ENCODE peak calls at places on chromosomes 7 and 10, in nine cellular contexts. One of them, this sample, is unnamed.

GRCh38 chr10:34907743-34908425 is 92.8 kb upstream of the PARD3 start:
- DNase-seq in gastrocnemius medialis: no peak
- DNase-seq in H9: no peak
- DNase-seq in neural progenitor cell: no peak
- DNase-seq in astrocyte: no peak
- DNase-seq in IMR-90: no peak
- DNase-seq in sigmoid colon: peak; percentile 2
- DNase-seq in natural killer cell: no peak
- DNase-seq in uterus: no peak
- DNase-seq in this sample: no peak

GRCh38 chr7:5582532-5582935 is 158.9 kb upstream of the TNRC18 start:
- DNase-seq in gastrocnemius medialis: no peak
- DNase-seq in H9: no peak
- DNase-seq in neural progenitor cell: no peak
- DNase-seq in astrocyte: no peak
- DNase-seq in IMR-90: no peak
- DNase-seq in sigmoid colon: no peak
- DNase-seq in natural killer cell: no peak
- DNase-seq in uterus: no peak
- DNase-seq in this sample: no peak

GRCh38 chr10:30115391-30116253 is 56.2 kb upstream of the JCAD start:
- DNase-seq in gastrocnemius medialis: no peak
- DNase-seq in H9: no peak
- DNase-seq in neural progenitor cell: peak; percentile 21
- DNase-seq in astrocyte: peak; percentile 58
- DNase-seq in IMR-90: peak; percentile 23
- DNase-seq in sigmoid colon: no peak
- DNase-seq in natural killer cell: no peak
- DNase-seq in uterus: no peak
- DNase-seq in this sample: no peak

GRCh38 chr10:5945561-5946418 is 31.6 kb downstream of the IL15RA start:
- DNase-seq in gastrocnemius medialis: peak; percentile 40
- DNase-seq in H9: no peak
- DNase-seq in neural progenitor cell: no peak
- DNase-seq in astrocyte: peak; percentile 98
- DNase-seq in IMR-90: peak; percentile 97
- DNase-seq in sigmoid colon: peak; percentile 85
- DNase-seq in natural killer cell: no peak
- DNase-seq in uterus: peak; percentile 86
- DNase-seq in this sample: no peak

GRCh38 chr10:104333728-104334373 is 4.4 kb downstream of the ITPRIP start:
- DNase-seq in gastrocnemius medialis: no peak
- DNase-seq in H9: no peak
- DNase-seq in neural progenitor cell: no peak
- DNase-seq in astrocyte: no peak
- DNase-seq in IMR-90: no peak
- DNase-seq in sigmoid colon: peak; percentile 84
- DNase-seq in natural killer cell: no peak
- DNase-seq in uterus: no peak
- DNase-seq in this sample: no peak

GRCh38 chr10:103836776-103837344 is 18.5 kb downstream of the SH3PXD2A start:
- DNase-seq in gastrocnemius medialis: no peak
- DNase-seq in H9: no peak
- DNase-seq in neural progenitor cell: no peak
- DNase-seq in astrocyte: no peak
- DNase-seq in IMR-90: no peak
- DNase-seq in sigmoid colon: peak; percentile 17
- DNase-seq in natural killer cell: no peak
- DNase-seq in uterus: no peak
- DNase-seq in this sample: no peak

GRCh38 chr10:93198401-93199175 is 124.9 kb downstream of the CYP26A1 start:
- DNase-seq in gastrocnemius medialis: no peak
- DNase-seq in H9: no peak
- DNase-seq in neural progenitor cell: peak; percentile 30
- DNase-seq in astrocyte: no peak
- DNase-seq in IMR-90: peak; percentile 42
- DNase-seq in sigmoid colon: no peak
- DNase-seq in natural killer cell: no peak
- DNase-seq in uterus: no peak
- DNase-seq in this sample: no peak

GRCh38 chr10:36474456-36474855 is 650.9 kb upstream of the ANKRD30A start:
- DNase-seq in gastrocnemius medialis: no peak
- DNase-seq in H9: no peak
- DNase-seq in neural progenitor cell: no peak
- DNase-seq in astrocyte: no peak
- DNase-seq in IMR-90: no peak
- DNase-seq in sigmoid colon: no peak
- DNase-seq in natural killer cell: no peak
- DNase-seq in uterus: no peak
- DNase-seq in this sample: no peak

GRCh38 chr10:114367676-114368391 is 36.5 kb downstream of the AFAP1L2 start:
- DNase-seq in gastrocnemius medialis: no peak
- DNase-seq in H9: no peak
- DNase-seq in neural progenitor cell: no peak
- DNase-seq in astrocyte: peak; percentile 84
- DNase-seq in IMR-90: no peak
- DNase-seq in sigmoid colon: no peak
- DNase-seq in natural killer cell: no peak
- DNase-seq in uterus: peak; percentile 47
- DNase-seq in this sample: no peak

GRCh38 chr7:123687727-123688126 is 32.1 kb downstream of the LMOD2 start:
- DNase-seq in gastrocnemius medialis: no peak
- DNase-seq in H9: no peak
- DNase-seq in neural progenitor cell: no peak
- DNase-seq in astrocyte: no peak
- DNase-seq in IMR-90: no peak
- DNase-seq in sigmoid colon: no peak
- DNase-seq in natural killer cell: no peak
- DNase-seq in uterus: no peak
- DNase-seq in this sample: no peak

GRCh38 chr10:116163308-116163707 is 109.7 kb downstream of the GFRA1 start:
- DNase-seq in gastrocnemius medialis: no peak
- DNase-seq in H9: no peak
- DNase-seq in neural progenitor cell: no peak
- DNase-seq in astrocyte: no peak
- DNase-seq in IMR-90: no peak
- DNase-seq in sigmoid colon: no peak
- DNase-seq in natural killer cell: no peak
- DNase-seq in uterus: no peak
- DNase-seq in this sample: no peak

GRCh38 chr7:106284516-106285050 is at the start of gene NAMPT:
- DNase-seq in gastrocnemius medialis: no peak
- DNase-seq in H9: peak; percentile 69
- DNase-seq in neural progenitor cell: peak; percentile 80
- DNase-seq in astrocyte: no peak
- DNase-seq in IMR-90: no peak
- DNase-seq in sigmoid colon: peak; percentile 82
- DNase-seq in natural killer cell: no peak
- DNase-seq in uterus: peak; percentile 54
- DNase-seq in this sample: peak; percentile 65

GRCh38 chr7:4882169-4882741 is 1.3 kb downstream of the RADIL start:
- DNase-seq in gastrocnemius medialis: peak; percentile 59
- DNase-seq in H9: peak; percentile 71
- DNase-seq in neural progenitor cell: peak; percentile 68
- DNase-seq in astrocyte: peak; percentile 41
- DNase-seq in IMR-90: peak; percentile 59
- DNase-seq in sigmoid colon: peak; percentile 90
- DNase-seq in natural killer cell: no peak
- DNase-seq in uterus: peak; percentile 79
- DNase-seq in this sample: peak; percentile 71

GRCh38 chr10:22719406-22720042 is 5.1 kb upstream of the PIP4K2A start:
- DNase-seq in gastrocnemius medialis: no peak
- DNase-seq in H9: no peak
- DNase-seq in neural progenitor cell: no peak
- DNase-seq in astrocyte: no peak
- DNase-seq in IMR-90: no peak
- DNase-seq in sigmoid colon: no peak
- DNase-seq in natural killer cell: no peak
- DNase-seq in uterus: no peak
- DNase-seq in this sample: no peak

GRCh38 chr10:47269294-47269693 is 30.7 kb upstream of the GDF10 start:
- DNase-seq in gastrocnemius medialis: no peak
- DNase-seq in H9: no peak
- DNase-seq in neural progenitor cell: no peak
- DNase-seq in astrocyte: no peak
- DNase-seq in IMR-90: no peak
- DNase-seq in sigmoid colon: no peak
- DNase-seq in natural killer cell: no peak
- DNase-seq in uterus: no peak
- DNase-seq in this sample: no peak
- TF ChIP-seq CTCF in gastrocnemius medialis: peak; percentile 52
- TF ChIP-seq CTCF in H9: peak; percentile 59
- TF ChIP-seq CTCF in neural progenitor cell: peak; percentile 44
- TF ChIP-seq CTCF in astrocyte: no peak
- TF ChIP-seq CTCF in IMR-90: no peak
- TF ChIP-seq CTCF in sigmoid colon: no peak
- TF ChIP-seq CTCF in natural killer cell: no peak
- TF ChIP-seq CTCF in uterus: no peak
- TF ChIP-seq CTCF in this sample: peak; percentile 34

GRCh38 chr7:44765579-44766415 is 17.1 kb downstream of the ZMIZ2 start:
- DNase-seq in gastrocnemius medialis: no peak
- DNase-seq in H9: no peak
- DNase-seq in neural progenitor cell: no peak
- DNase-seq in astrocyte: no peak
- DNase-seq in IMR-90: no peak
- DNase-seq in sigmoid colon: no peak
- DNase-seq in natural killer cell: no peak
- DNase-seq in uterus: no peak
- DNase-seq in this sample: no peak
- TF ChIP-seq CTCF in gastrocnemius medialis: no peak
- TF ChIP-seq CTCF in H9: no peak
- TF ChIP-seq CTCF in neural progenitor cell: no peak
- TF ChIP-seq CTCF in astrocyte: no peak
- TF ChIP-seq CTCF in IMR-90: no peak
- TF ChIP-seq CTCF in sigmoid colon: no peak
- TF ChIP-seq CTCF in natural killer cell: no peak
- TF ChIP-seq CTCF in uterus: no peak
- TF ChIP-seq CTCF in this sample: no peak

DNA sequence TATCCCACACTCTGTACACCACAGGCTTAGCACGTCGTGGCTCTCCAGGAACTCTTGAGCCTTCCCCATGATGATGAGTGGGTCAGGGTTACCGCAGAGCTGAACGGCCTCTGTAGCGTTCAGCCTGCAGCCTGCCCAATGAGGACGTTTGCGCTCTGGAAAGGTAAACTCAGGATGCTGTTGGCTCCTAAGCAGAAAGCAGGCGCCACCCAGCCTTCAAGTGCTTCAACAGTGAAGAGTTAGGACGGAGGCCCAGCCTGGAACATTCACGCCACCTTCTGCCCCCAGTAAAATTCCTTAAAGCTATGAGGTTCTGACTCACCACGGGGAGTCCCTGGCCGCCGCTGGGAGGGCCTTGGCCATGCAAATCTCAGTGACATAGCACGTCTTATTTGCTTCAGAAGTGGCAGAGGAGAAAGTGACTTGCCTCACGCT is 161.5 kb upstream of the SH2B2 start:
- DNase-seq in gastrocnemius medialis: peak; percentile 55
- DNase-seq in H9: peak; percentile 87
- DNase-seq in neural progenitor cell: peak; percentile 49
- DNase-seq in astrocyte: peak; percentile 89
- DNase-seq in IMR-90: peak; percentile 93
- DNase-seq in sigmoid colon: peak; percentile 88
- DNase-seq in natural killer cell: no peak
- DNase-seq in uterus: peak; percentile 82
- DNase-seq in this sample: no peak
- TF ChIP-seq CTCF in gastrocnemius medialis: no peak
- TF ChIP-seq CTCF in H9: peak; percentile 17
- TF ChIP-seq CTCF in neural progenitor cell: no peak
- TF ChIP-seq CTCF in astrocyte: no peak
- TF ChIP-seq CTCF in IMR-90: peak; percentile 49
- TF ChIP-seq CTCF in sigmoid colon: peak; percentile 14
- TF ChIP-seq CTCF in natural killer cell: no peak
- TF ChIP-seq CTCF in uterus: peak; percentile 29
- TF ChIP-seq CTCF in this sample: no peak

GRCh38 chr7:84454174-84454959 is 259.8 kb upstream of the SEMA3A start:
- DNase-seq in gastrocnemius medialis: no peak
- DNase-seq in H9: no peak
- DNase-seq in neural progenitor cell: no peak
- DNase-seq in astrocyte: no peak
- DNase-seq in IMR-90: no peak
- DNase-seq in sigmoid colon: no peak
- DNase-seq in natural killer cell: no peak
- DNase-seq in uterus: no peak
- DNase-seq in this sample: no peak
- TF ChIP-seq CTCF in gastrocnemius medialis: no peak
- TF ChIP-seq CTCF in H9: no peak
- TF ChIP-seq CTCF in neural progenitor cell: no peak
- TF ChIP-seq CTCF in astrocyte: peak; percentile 8
- TF ChIP-seq CTCF in IMR-90: peak; percentile 25
- TF ChIP-seq CTCF in sigmoid colon: no peak
- TF ChIP-seq CTCF in natural killer cell: no peak
- TF ChIP-seq CTCF in uterus: no peak
- TF ChIP-seq CTCF in this sample: no peak

GRCh38 chr10:132477398-132478340 is 59.9 kb upstream of the INPP5A start:
- DNase-seq in gastrocnemius medialis: peak; percentile 10
- DNase-seq in H9: no peak
- DNase-seq in neural progenitor cell: peak; percentile 78
- DNase-seq in astrocyte: no peak
- DNase-seq in IMR-90: no peak
- DNase-seq in sigmoid colon: peak; percentile 64
- DNase-seq in natural killer cell: no peak
- DNase-seq in uterus: no peak
- DNase-seq in this sample: no peak
- TF ChIP-seq CTCF in gastrocnemius medialis: no peak
- TF ChIP-seq CTCF in H9: no peak
- TF ChIP-seq CTCF in neural progenitor cell: no peak
- TF ChIP-seq CTCF in astrocyte: no peak
- TF ChIP-seq CTCF in IMR-90: no peak
- TF ChIP-seq CTCF in sigmoid colon: no peak
- TF ChIP-seq CTCF in natural killer cell: no peak
- TF ChIP-seq CTCF in uterus: no peak
- TF ChIP-seq CTCF in this sample: no peak

This sample was measured in glutamatergic neuron.